ENCODE peak calls at places on chromosomes 7 and 10, in seven cellular contexts. One of them, this sample, is unnamed.

GRCh38 chr10:43223056-43223455 is 43.8 kb downstream of the RASGEF1A start:
- DNase-seq in psoas muscle: no peak
- DNase-seq in esophagus squamous epithelium: no peak
- DNase-seq in brain microvascular endothelial cell: no peak
- DNase-seq in CD8-positive, alpha-beta T cell: no peak
- DNase-seq in AG04450: no peak
- DNase-seq in pancreas: no peak
- DNase-seq in this sample: no peak

GRCh38 chr7:51031791-51032484 is 249.2 kb upstream of the GRB10 start:
- DNase-seq in psoas muscle: no peak
- DNase-seq in esophagus squamous epithelium: no peak
- DNase-seq in brain microvascular endothelial cell: no peak
- DNase-seq in CD8-positive, alpha-beta T cell: no peak
- DNase-seq in AG04450: no peak
- DNase-seq in pancreas: no peak
- DNase-seq in this sample: peak

GRCh38 chr10:13536674-13537366 is 8.0 kb upstream of the BEND7 start:
- DNase-seq in psoas muscle: peak
- DNase-seq in esophagus squamous epithelium: no peak
- DNase-seq in brain microvascular endothelial cell: peak
- DNase-seq in CD8-positive, alpha-beta T cell: no peak
- DNase-seq in AG04450: no peak
- DNase-seq in pancreas: peak
- DNase-seq in this sample: no peak

GRCh38 chr7:120806669-120807068 is 51.3 kb downstream of the TSPAN12 start:
- DNase-seq in psoas muscle: no peak
- DNase-seq in esophagus squamous epithelium: no peak
- DNase-seq in brain microvascular endothelial cell: no peak
- DNase-seq in CD8-positive, alpha-beta T cell: no peak
- DNase-seq in AG04450: no peak
- DNase-seq in pancreas: no peak
- DNase-seq in this sample: no peak

GRCh38 chr7:25389489-25390106 is 161.3 kb upstream of the NPVF start:
- DNase-seq in psoas muscle: no peak
- DNase-seq in esophagus squamous epithelium: no peak
- DNase-seq in brain microvascular endothelial cell: peak
- DNase-seq in CD8-positive, alpha-beta T cell: no peak
- DNase-seq in AG04450: no peak
- DNase-seq in pancreas: peak
- DNase-seq in this sample: no peak

GRCh38 chr7:138243430-138243829 is 167.2 kb downstream of the AKR1D1 start:
- DNase-seq in psoas muscle: no peak
- DNase-seq in esophagus squamous epithelium: no peak
- DNase-seq in brain microvascular endothelial cell: no peak
- DNase-seq in CD8-positive, alpha-beta T cell: no peak
- DNase-seq in AG04450: no peak
- DNase-seq in pancreas: peak
- DNase-seq in this sample: no peak

GRCh38 chr7:98051118-98051744 is 55.4 kb upstream of the LMTK2 start:
- DNase-seq in psoas muscle: no peak
- DNase-seq in esophagus squamous epithelium: no peak
- DNase-seq in brain microvascular endothelial cell: no peak
- DNase-seq in CD8-positive, alpha-beta T cell: peak
- DNase-seq in AG04450: no peak
- DNase-seq in pancreas: peak
- DNase-seq in this sample: no peak

GRCh38 chr7:76372984-76373833 is 14.4 kb upstream of the YWHAG start:
- DNase-seq in psoas muscle: no peak
- DNase-seq in esophagus squamous epithelium: no peak
- DNase-seq in brain microvascular endothelial cell: peak
- DNase-seq in CD8-positive, alpha-beta T cell: no peak
- DNase-seq in AG04450: peak
- DNase-seq in pancreas: no peak
- DNase-seq in this sample: no peak

GRCh38 chr7:105904064-105904463 is 27.7 kb upstream of the ATXN7L1 start:
- DNase-seq in psoas muscle: no peak
- DNase-seq in esophagus squamous epithelium: no peak
- DNase-seq in brain microvascular endothelial cell: no peak
- DNase-seq in CD8-positive, alpha-beta T cell: no peak
- DNase-seq in AG04450: no peak
- DNase-seq in pancreas: no peak
- DNase-seq in this sample: no peak

DNA sequence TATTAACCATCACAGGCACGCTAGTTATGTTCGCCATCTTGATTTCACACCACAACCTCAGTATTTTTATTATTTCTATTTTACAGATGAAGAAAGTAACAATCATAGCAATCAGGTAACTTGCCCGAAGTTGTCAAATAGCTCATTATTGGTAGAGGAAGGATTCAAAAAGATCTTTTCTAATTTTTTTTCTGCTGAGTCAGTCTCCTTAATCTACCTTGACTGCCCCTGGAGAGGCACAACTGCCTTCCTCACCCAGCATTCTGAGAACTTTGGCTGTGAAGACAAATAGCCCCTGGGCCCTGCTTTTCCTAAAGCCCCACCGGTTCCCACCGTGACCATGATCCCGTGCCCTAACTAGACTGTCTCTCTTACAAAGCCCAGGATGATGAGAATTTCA is 99.2 kb downstream of the TRIL start:
- DNase-seq in psoas muscle: no peak
- DNase-seq in esophagus squamous epithelium: no peak
- DNase-seq in brain microvascular endothelial cell: no peak
- DNase-seq in CD8-positive, alpha-beta T cell: no peak
- DNase-seq in AG04450: no peak
- DNase-seq in pancreas: no peak
- DNase-seq in this sample: no peak
- H3K27ac ChIP-seq in psoas muscle: no peak
- H3K27ac ChIP-seq in esophagus squamous epithelium: no peak
- H3K27ac ChIP-seq in brain microvascular endothelial cell: no peak
- H3K27ac ChIP-seq in CD8-positive, alpha-beta T cell: no peak
- H3K27ac ChIP-seq in AG04450: no peak
- H3K27ac ChIP-seq in pancreas: no peak
- H3K27ac ChIP-seq in this sample: no peak

GRCh38 chr10:114157912-114158311 is 16.1 kb downstream of the CCDC186 start:
- DNase-seq in psoas muscle: no peak
- DNase-seq in esophagus squamous epithelium: no peak
- DNase-seq in brain microvascular endothelial cell: no peak
- DNase-seq in CD8-positive, alpha-beta T cell: no peak
- DNase-seq in AG04450: no peak
- DNase-seq in pancreas: no peak
- DNase-seq in this sample: no peak
- TF ChIP-seq CTCF in psoas muscle: no peak
- TF ChIP-seq CTCF in esophagus squamous epithelium: no peak
- TF ChIP-seq CTCF in brain microvascular endothelial cell: no peak
- TF ChIP-seq CTCF in CD8-positive, alpha-beta T cell: no peak
- TF ChIP-seq CTCF in AG04450: no peak
- TF ChIP-seq CTCF in pancreas: no peak
- TF ChIP-seq CTCF in this sample: no peak

DNA sequence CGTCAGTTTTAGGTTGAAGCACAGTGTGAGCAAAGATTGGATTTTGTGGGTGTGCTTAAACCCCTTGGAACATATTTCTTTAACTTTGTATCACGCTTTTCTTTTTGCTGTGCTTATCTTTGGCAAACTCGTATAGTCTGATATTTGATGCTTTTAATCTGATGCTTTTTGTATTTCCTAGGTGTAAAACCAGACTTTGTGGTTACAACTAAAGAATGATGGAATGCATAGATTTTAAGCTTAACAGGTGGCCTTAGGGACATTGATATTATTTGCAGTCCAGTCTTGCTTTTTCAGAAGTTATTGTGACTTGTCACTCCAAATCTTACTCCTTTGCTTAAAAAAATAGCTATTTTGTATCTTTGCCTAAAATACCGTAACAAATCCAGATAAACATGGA is 1.3 kb downstream of the BTRC start:
- DNase-seq in psoas muscle: no peak
- DNase-seq in esophagus squamous epithelium: no peak
- DNase-seq in brain microvascular endothelial cell: no peak
- DNase-seq in CD8-positive, alpha-beta T cell: no peak
- DNase-seq in AG04450: no peak
- DNase-seq in pancreas: no peak
- DNase-seq in this sample: no peak
- H3K4me3 ChIP-seq in psoas muscle: peak
- H3K4me3 ChIP-seq in esophagus squamous epithelium: peak
- H3K4me3 ChIP-seq in brain microvascular endothelial cell: peak
- H3K4me3 ChIP-seq in CD8-positive, alpha-beta T cell: no peak
- H3K4me3 ChIP-seq in AG04450: peak
- H3K4me3 ChIP-seq in pancreas: no peak
- H3K4me3 ChIP-seq in this sample: no peak

GRCh38 chr7:150449206-150449956 is 1.0 kb upstream of the GIMAP8 start:
- DNase-seq in psoas muscle: no peak
- DNase-seq in esophagus squamous epithelium: no peak
- DNase-seq in brain microvascular endothelial cell: no peak
- DNase-seq in CD8-positive, alpha-beta T cell: no peak
- DNase-seq in AG04450: no peak
- DNase-seq in pancreas: no peak
- DNase-seq in this sample: no peak
- H3K27ac ChIP-seq in psoas muscle: peak
- H3K27ac ChIP-seq in esophagus squamous epithelium: peak
- H3K27ac ChIP-seq in brain microvascular endothelial cell: no peak
- H3K27ac ChIP-seq in CD8-positive, alpha-beta T cell: peak
- H3K27ac ChIP-seq in AG04450: no peak
- H3K27ac ChIP-seq in pancreas: no peak
- H3K27ac ChIP-seq in this sample: no peak

GRCh38 chr7:93178213-93178612 is 30.0 kb upstream of the SAMD9L start:
- DNase-seq in psoas muscle: no peak
- DNase-seq in esophagus squamous epithelium: no peak
- DNase-seq in brain microvascular endothelial cell: no peak
- DNase-seq in CD8-positive, alpha-beta T cell: no peak
- DNase-seq in AG04450: no peak
- DNase-seq in pancreas: no peak
- DNase-seq in this sample: no peak
- TF ChIP-seq CTCF in psoas muscle: no peak
- TF ChIP-seq CTCF in esophagus squamous epithelium: no peak
- TF ChIP-seq CTCF in brain microvascular endothelial cell: no peak
- TF ChIP-seq CTCF in CD8-positive, alpha-beta T cell: no peak
- TF ChIP-seq CTCF in AG04450: no peak
- TF ChIP-seq CTCF in pancreas: no peak
- TF ChIP-seq CTCF in this sample: no peak

GRCh38 chr10:87817873-87818504 is at the start of gene ATAD1:
- DNase-seq in psoas muscle: peak
- DNase-seq in esophagus squamous epithelium: peak
- DNase-seq in brain microvascular endothelial cell: peak
- DNase-seq in CD8-positive, alpha-beta T cell: peak
- DNase-seq in AG04450: peak
- DNase-seq in pancreas: peak
- DNase-seq in this sample: peak

GRCh38 chr10:87818505-87819273 is 663 bp upstream of the ATAD1 start:
- DNase-seq in psoas muscle: no peak
- DNase-seq in esophagus squamous epithelium: no peak
- DNase-seq in brain microvascular endothelial cell: peak
- DNase-seq in CD8-positive, alpha-beta T cell: peak
- DNase-seq in AG04450: no peak
- DNase-seq in pancreas: peak
- DNase-seq in this sample: no peak

GRCh38 chr10:87816842-87817178 is 1.2 kb downstream of the ATAD1 start:
- DNase-seq in psoas muscle: no peak
- DNase-seq in esophagus squamous epithelium: no peak
- DNase-seq in brain microvascular endothelial cell: no peak
- DNase-seq in CD8-positive, alpha-beta T cell: no peak
- DNase-seq in AG04450: no peak
- DNase-seq in pancreas: no peak
- DNase-seq in this sample: no peak

GRCh38 chr10:87817291-87817872 is 644 bp downstream of the ATAD1 start:
- DNase-seq in psoas muscle: no peak
- DNase-seq in esophagus squamous epithelium: no peak
- DNase-seq in brain microvascular endothelial cell: peak
- DNase-seq in CD8-positive, alpha-beta T cell: no peak
- DNase-seq in AG04450: no peak
- DNase-seq in pancreas: no peak
- DNase-seq in this sample: no peak

GRCh38 chr10:87819274-87819585 is 1.2 kb upstream of the ATAD1 start:
- DNase-seq in psoas muscle: no peak
- DNase-seq in esophagus squamous epithelium: no peak
- DNase-seq in brain microvascular endothelial cell: no peak
- DNase-seq in CD8-positive, alpha-beta T cell: no peak
- DNase-seq in AG04450: no peak
- DNase-seq in pancreas: no peak
- DNase-seq in this sample: no peak
- H3K4me3 ChIP-seq in psoas muscle: peak
- H3K4me3 ChIP-seq in esophagus squamous epithelium: no peak
- H3K4me3 ChIP-seq in brain microvascular endothelial cell: no peak
- H3K4me3 ChIP-seq in CD8-positive, alpha-beta T cell: no peak
- H3K4me3 ChIP-seq in AG04450: no peak
- H3K4me3 ChIP-seq in pancreas: no peak
- H3K4me3 ChIP-seq in this sample: no peak

GRCh38 chr10:110221044-110221720 is 13.8 kb downstream of the MXI1 start:
- DNase-seq in psoas muscle: no peak
- DNase-seq in esophagus squamous epithelium: no peak
- DNase-seq in brain microvascular endothelial cell: no peak
- DNase-seq in CD8-positive, alpha-beta T cell: no peak
- DNase-seq in AG04450: no peak
- DNase-seq in pancreas: no peak
- DNase-seq in this sample: no peak

GRCh38 chr10:110219884-110220283 is 12.5 kb downstream of the MXI1 start:
- DNase-seq in psoas muscle: no peak
- DNase-seq in esophagus squamous epithelium: no peak
- DNase-seq in brain microvascular endothelial cell: no peak
- DNase-seq in CD8-positive, alpha-beta T cell: no peak
- DNase-seq in AG04450: no peak
- DNase-seq in pancreas: no peak
- DNase-seq in this sample: no peak

GRCh38 chr10:110221721-110222261 is 14.4 kb downstream of the MXI1 start:
- DNase-seq in psoas muscle: peak
- DNase-seq in esophagus squamous epithelium: no peak
- DNase-seq in brain microvascular endothelial cell: peak
- DNase-seq in CD8-positive, alpha-beta T cell: peak
- DNase-seq in AG04450: peak
- DNase-seq in pancreas: peak
- DNase-seq in this sample: peak

GRCh38 chr10:110218627-110219026 is 11.2 kb downstream of the MXI1 start:
- DNase-seq in psoas muscle: no peak
- DNase-seq in esophagus squamous epithelium: no peak
- DNase-seq in brain microvascular endothelial cell: no peak
- DNase-seq in CD8-positive, alpha-beta T cell: no peak
- DNase-seq in AG04450: no peak
- DNase-seq in pancreas: no peak
- DNase-seq in this sample: no peak

DNA sequence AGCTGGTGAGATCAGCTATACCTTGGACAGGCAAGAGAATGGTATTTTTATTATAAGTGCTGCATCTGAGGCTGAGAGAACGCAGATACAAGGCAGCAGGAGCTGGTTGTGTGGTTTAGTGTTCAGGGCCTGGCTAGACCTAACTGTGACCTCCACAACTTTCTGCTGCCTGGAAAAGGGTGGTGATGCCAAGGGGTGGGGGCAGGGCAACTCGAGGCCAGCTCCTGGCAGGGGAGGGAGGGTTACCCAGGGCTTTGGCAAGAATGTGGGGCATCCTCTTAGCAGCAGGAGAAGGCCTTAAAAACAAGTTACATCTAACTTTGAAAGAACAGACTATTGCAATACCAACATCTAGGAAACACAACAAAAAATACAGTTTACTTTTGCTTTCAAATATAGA is 13.0 kb downstream of the MXI1 start:
- DNase-seq in psoas muscle: no peak
- DNase-seq in esophagus squamous epithelium: no peak
- DNase-seq in brain microvascular endothelial cell: no peak
- DNase-seq in CD8-positive, alpha-beta T cell: no peak
- DNase-seq in AG04450: no peak
- DNase-seq in pancreas: no peak
- DNase-seq in this sample: peak
- H3K27ac ChIP-seq in psoas muscle: peak
- H3K27ac ChIP-seq in esophagus squamous epithelium: peak
- H3K27ac ChIP-seq in brain microvascular endothelial cell: no peak
- H3K27ac ChIP-seq in CD8-positive, alpha-beta T cell: no peak
- H3K27ac ChIP-seq in AG04450: no peak
- H3K27ac ChIP-seq in pancreas: peak
- H3K27ac ChIP-seq in this sample: peak

This sample was measured in ascending aorta.